ENCODE peak calls at places on chromosomes 3 and 15, in four cellular contexts. S is H7, X is uterus, W is fibroblast of mammary gland. M is an unnamed sample.

GRCh38 chr3:113533534-113533892 is 1.2 kb downstream of the SIDT1 start:
- DNase-seq in S (no peak), X (no peak), W (no peak), M (peak)

GRCh38 chr3:151835751-151836550 is 22.0 kb downstream of the AADAC start:
- DNase-seq in S (no peak), X (no peak), W (peak), M (no peak)

GRCh38 chr3:55426486-55426885 is 60.6 kb downstream of the WNT5A start:
- DNase-seq in S (no peak), X (no peak), W (no peak), M (no peak)

GRCh38 chr3:173006006-173006405 is 135.0 kb downstream of the SPATA16 start:
- DNase-seq in S (no peak), X (no peak), W (no peak), M (no peak)

GRCh38 chr3:179410317-179410716 is 41.0 kb downstream of the GNB4 start:
- DNase-seq in S (no peak), X (no peak), W (peak), M (no peak)

GRCh38 chr3:41120461-41120860 is 78.8 kb upstream of the CTNNB1 start:
- DNase-seq in S (peak), X (no peak), W (no peak), M (no peak)

GRCh38 chr3:189309400-189309975 is 137.7 kb downstream of the TPRG1 start:
- DNase-seq in S (no peak), X (no peak), W (no peak), M (no peak)

GRCh38 chr3:153051427-153052095 is 110.5 kb upstream of the RAP2B start:
- DNase-seq in S (no peak), X (no peak), W (peak), M (no peak)

GRCh38 chr15:40059821-40060220 is 20.8 kb upstream of the SRP14 start:
- DNase-seq in S (no peak), X (no peak), W (no peak), M (no peak)

GRCh38 chr3:72639736-72640135 is 208.5 kb downstream of the SHQ1 start:
- DNase-seq in S (no peak), X (no peak), W (no peak), M (no peak)

GRCh38 chr3:16249336-16249735 is 15.4 kb downstream of the DPH3 start:
- DNase-seq in S (peak), X (no peak), W (peak), M (no peak)

GRCh38 chr3:124783696-124784095 is 53.4 kb downstream of the UMPS start:
- DNase-seq in S (no peak), X (no peak), W (no peak), M (no peak)

GRCh38 chr15:67196672-67197363 is 57.6 kb downstream of the AAGAB start:
- DNase-seq in S (no peak), X (peak), W (peak), M (no peak)

GRCh38 chr3:36496734-36497133 is 116.4 kb downstream of the STAC start:
- DNase-seq in S (no peak), X (no peak), W (peak), M (no peak)

GRCh38 chr3:122977645-122978466 is 49.7 kb downstream of the SEMA5B start:
- DNase-seq in S (peak), X (peak), W (peak), M (no peak)

GRCh38 chr3:133996996-133997395 is 32.7 kb downstream of the SLCO2A1 start:
- DNase-seq in S (no peak), X (no peak), W (no peak), M (no peak)

GRCh38 chr3:109563149-109563548 is 225.8 kb upstream of the DPPA4 start:
- DNase-seq in S (no peak), X (no peak), W (no peak), M (peak)

GRCh38 chr3:112097378-112097777 is 11.2 kb downstream of the C3orf52 start:
- DNase-seq in S (no peak), X (no peak), W (peak), M (no peak)

GRCh38 chr15:90414408-90415028 is 26.5 kb downstream of the IQGAP1 start:
- DNase-seq in S (no peak), X (no peak), W (peak), M (no peak)

GRCh38 chr3:16124636-16125035 is 49.8 kb upstream of the GALNT15 start:
- DNase-seq in S (no peak), X (no peak), W (peak), M (no peak)

GRCh38 chr3:183122257-183122932 is 23.1 kb upstream of the MCCC1 start:
- DNase-seq in S (peak), X (no peak), W (peak), M (no peak)

GRCh38 chr3:177574232-177574856 is 377.1 kb upstream of the TBL1XR1 start:
- DNase-seq in S (peak), X (no peak), W (peak), M (no peak)

GRCh38 chr15:62099171-62099601 is 32.4 kb downstream of the C2CD4A start:
- DNase-seq in S (no peak), X (no peak), W (peak), M (no peak)

GRCh38 chr15:98547741-98548166 is 100.6 kb upstream of the IGF1R start:
- DNase-seq in S (peak), X (peak), W (peak), M (no peak)

GRCh38 chr3:58008140-58009025 is at the start of gene FLNB:
- DNase-seq in S (peak), X (peak), W (peak), M (peak)

DNA sequence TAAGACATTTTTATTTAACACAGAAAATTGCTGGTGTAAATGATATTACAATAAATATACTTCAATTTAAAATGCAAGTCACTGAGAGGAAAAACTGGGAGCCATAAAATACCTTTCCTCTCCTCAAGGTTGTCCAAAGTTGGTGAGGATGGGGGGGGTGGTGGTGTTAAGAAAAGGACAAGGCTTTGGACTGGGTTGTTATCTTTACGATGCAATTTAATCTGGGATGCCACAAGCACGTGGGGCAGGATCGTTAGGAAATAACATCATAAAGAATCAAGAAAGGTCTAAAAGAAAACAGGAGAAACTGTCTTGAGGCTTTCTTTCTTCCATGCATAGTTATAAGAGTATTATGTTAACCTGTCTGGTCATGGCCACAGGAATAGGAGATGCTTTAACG is 66.9 kb downstream of the NMNAT3 start:
- DNase-seq in S (no peak), X (no peak), W (no peak), M (no peak)
- H3K4me3 ChIP-seq in S (no peak), X (no peak), W (no peak), M (no peak)

DNA sequence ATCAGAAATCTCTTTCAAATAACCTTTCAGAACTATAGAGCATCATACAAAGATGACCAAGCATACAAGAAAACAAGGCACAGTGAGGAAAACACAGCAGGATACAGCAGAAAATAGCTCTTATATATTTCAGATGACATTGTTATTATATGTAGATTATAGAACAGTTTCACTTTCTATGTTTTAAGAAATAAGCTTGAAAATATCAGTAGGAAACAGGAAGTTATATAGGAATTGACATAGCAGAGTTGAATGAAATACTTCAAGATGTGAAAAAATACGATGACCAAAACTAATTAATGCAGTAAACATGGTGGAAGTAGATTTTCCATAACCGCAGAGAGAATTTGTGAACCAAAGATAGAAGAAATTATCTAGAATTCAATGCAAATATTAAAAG is 75.2 kb downstream of the LYSMD4 start:
- DNase-seq in S (no peak), X (no peak), W (no peak), M (no peak)
- H3K4me3 ChIP-seq in S (no peak), X (no peak), W (no peak), M (no peak)

GRCh38 chr3:166322394-166322793 is 485.2 kb upstream of the BCHE start:
- DNase-seq in S (no peak), X (no peak), W (no peak), M (no peak)
- H3K4me3 ChIP-seq in S (no peak), X (no peak), W (no peak), M (no peak)

GRCh38 chr15:51093488-51093864 is 1.2 kb downstream of the TNFAIP8L3 start:
- DNase-seq in S (peak), X (no peak), W (no peak), M (no peak)
- H3K4me3 ChIP-seq in S (peak), X (peak), W (peak), M (no peak)

DNA sequence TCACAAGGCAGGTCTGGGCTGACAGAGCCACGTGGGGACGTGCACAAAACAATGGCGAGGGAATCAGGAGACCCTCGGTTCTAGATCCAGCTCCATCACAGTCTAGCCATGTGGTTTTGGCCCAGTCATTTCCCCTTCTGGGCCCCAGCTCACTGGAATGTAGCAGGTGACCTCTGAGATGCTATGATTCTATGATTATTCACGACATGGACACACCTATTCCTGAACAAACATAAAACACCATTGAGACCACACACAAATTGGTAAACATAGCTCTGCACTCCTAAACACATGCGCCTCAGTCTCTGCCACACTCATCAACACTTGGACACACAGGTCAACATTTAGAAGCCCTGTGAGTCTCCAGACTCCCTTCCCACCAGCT is 9.0 kb downstream of the IGDCC4 start:
- DNase-seq in S (no peak), X (no peak), W (peak), M (no peak)
- H3K4me3 ChIP-seq in S (no peak), X (no peak), W (no peak), M (no peak)

GRCh38 chr15:73813071-73813470 is 59.9 kb upstream of the INSYN1 start:
- DNase-seq in S (no peak), X (no peak), W (no peak), M (no peak)

GRCh38 chr15:73805504-73806089 is 52.4 kb upstream of the INSYN1 start:
- DNase-seq in S (no peak), X (no peak), W (no peak), M (no peak)

GRCh38 chr15:73807865-73808264 is 54.7 kb upstream of the INSYN1 start:
- DNase-seq in S (no peak), X (no peak), W (no peak), M (no peak)

GRCh38 chr15:73806698-73807483 is 53.7 kb upstream of the INSYN1 start:
- DNase-seq in S (peak), X (no peak), W (no peak), M (no peak)

GRCh38 chr15:73809728-73810501 is 56.8 kb upstream of the INSYN1 start:
- DNase-seq in S (no peak), X (no peak), W (peak), M (no peak)
- H3K4me3 ChIP-seq in S (no peak), X (no peak), W (no peak), M (no peak)

M was measured in CD8-positive, alpha-beta T cell.